ENCODE peak calls at places on chromosomes 6 and 20, in four cellular contexts. W is KBM-7, Y is NB4, J is mesothelial cell of epicardium. P is an unnamed sample.

GRCh38 chr20:33261465-33261864 is 21.5 kb upstream of the BPIFB1 start:
- DNase-seq in W (no peak), J (no peak), Y (no peak), P (peak; percentile 38)

GRCh38 chr6:157036245-157036681 is 259.1 kb downstream of the ARID1B start:
- DNase-seq in J (no peak), W (peak; percentile 64), Y (no peak), P (peak; percentile 54)

GRCh38 chr20:50957276-50957675 is 1.1 kb downstream of the DPM1 start:
- DNase-seq in J (no peak), Y (peak; percentile 18), W (peak; percentile 14), P (peak; percentile 19)

GRCh38 chr6:157151989-157152388 is 171.3 kb downstream of the TMEM242 start:
- DNase-seq in J (no peak), Y (no peak), W (no peak), P (peak; percentile 76)

GRCh38 chr20:47406849-47407682 is 50.6 kb upstream of the ZMYND8 start:
- DNase-seq in Y (no peak), J (no peak), W (no peak), P (no peak)

GRCh38 chr6:127951172-127951995 is 50.5 kb upstream of the THEMIS start:
- DNase-seq in W (no peak), Y (no peak), J (no peak), P (no peak)

GRCh38 chr6:41560440-41561192 is 14.4 kb downstream of the FOXP4 start:
- DNase-seq in Y (peak; percentile 90), J (no peak), W (peak; percentile 92), P (peak; percentile 74)

GRCh38 chr6:137869781-137870180 is 2.7 kb downstream of the TNFAIP3 start:
- DNase-seq in J (no peak), W (no peak), Y (no peak), P (no peak)

GRCh38 chr6:110703906-110704594 is 111.2 kb downstream of the CDK19 start:
- DNase-seq in J (no peak), W (no peak), Y (peak; percentile 61), P (peak; percentile 4)

GRCh38 chr6:25404693-25405169 is 125.6 kb downstream of the CARMIL1 start:
- DNase-seq in J (no peak), Y (no peak), W (peak; percentile 42), P (peak; percentile 77)

GRCh38 chr6:33983721-33984465 is 162.0 kb downstream of the GRM4 start:
- DNase-seq in J (no peak), W (no peak), Y (no peak), P (no peak)

GRCh38 chr20:48850681-48851299 is 23.0 kb upstream of the PREX1 start:
- DNase-seq in W (no peak), J (no peak), Y (no peak), P (no peak)

GRCh38 chr20:32282461-32282860 is 5.0 kb downstream of the KIF3B start:
- DNase-seq in Y (no peak), W (no peak), J (no peak), P (no peak)

GRCh38 chr20:21936720-21937380 is 231.4 kb downstream of the PAX1 start:
- DNase-seq in Y (no peak), W (no peak), J (no peak), P (no peak)

GRCh38 chr20:8305449-8305978 is 173.4 kb downstream of the PLCB1 start:
- DNase-seq in W (peak; percentile 26), Y (peak; percentile 69), J (peak; percentile 27), P (peak; percentile 20)

GRCh38 chr6:118980063-118980462 is 45.1 kb upstream of the MCM9 start:
- DNase-seq in Y (peak; percentile 79), W (peak; percentile 9), J (no peak), P (peak; percentile 71)

P was measured in MV-4-11.